ENCODE peak calls at places on chromosomes 11 and 22, in six cellular contexts. B is fibroblast of lung, D is lung, L is transverse colon, Z is IMR-90, A is cardiac fibroblast. I is an unnamed sample.

GRCh38 chr11:134513585-134514120 is 101.6 kb upstream of the B3GAT1 start:
- DNase-seq in B (no peak), D (no peak), L (no peak), Z (no peak), A (no peak), I (no peak)

GRCh38 chr11:89491141-89491690 is at the start of gene NOX4:
- DNase-seq in B (peak), D (no peak), L (no peak), Z (peak), A (peak), I (peak)

GRCh38 chr11:86676533-86677154 is 4.2 kb upstream of the ME3 start:
- DNase-seq in B (no peak), D (no peak), L (no peak), Z (no peak), A (no peak), I (no peak)

GRCh38 chr22:44192098-44192810 is 11.5 kb downstream of the PARVG start:
- DNase-seq in B (no peak), D (no peak), L (no peak), Z (no peak), A (no peak), I (no peak)

GRCh38 chr11:13120691-13121090 is 111.6 kb downstream of the RASSF10 start:
- DNase-seq in B (peak), D (no peak), L (no peak), Z (peak), A (peak), I (peak)

GRCh38 chr11:46290598-46291309 is 13.3 kb downstream of the CREB3L1 start:
- DNase-seq in B (peak), D (peak), L (peak), Z (peak), A (peak), I (peak)

GRCh38 chr22:36486619-36487384 is 5.4 kb upstream of the TXN2 start:
- DNase-seq in B (peak), D (peak), L (peak), Z (peak), A (peak), I (peak)

GRCh38 chr11:111846063-111846462 is 25.3 kb downstream of the ALG9 start:
- DNase-seq in B (peak), D (no peak), L (no peak), Z (peak), A (peak), I (peak)

GRCh38 chr22:20111689-20112622 is 3.9 kb upstream of the RANBP1 start:
- DNase-seq in B (no peak), D (no peak), L (no peak), Z (no peak), A (no peak), I (no peak)

GRCh38 chr22:25172153-25172552 is 27.5 kb upstream of the CRYBB3 start:
- DNase-seq in B (no peak), D (no peak), L (peak), Z (no peak), A (peak), I (no peak)

GRCh38 chr11:64321533-64321932 is 3.6 kb downstream of the PRDX5 start:
- DNase-seq in B (peak), D (peak), L (peak), Z (peak), A (no peak), I (no peak)

GRCh38 chr11:76776472-76776871 is 6.7 kb upstream of the TSKU start:
- DNase-seq in B (no peak), D (no peak), L (no peak), Z (no peak), A (no peak), I (no peak)

GRCh38 chr11:39684155-39684554 is 1775.3 kb downstream of the LRRC4C start:
- DNase-seq in B (no peak), D (no peak), L (no peak), Z (no peak), A (no peak), I (no peak)

GRCh38 chr22:44214187-44214586 is 33.5 kb downstream of the PARVG start:
- DNase-seq in B (no peak), D (no peak), L (no peak), Z (no peak), A (no peak), I (no peak)

GRCh38 chr11:27701262-27702105 is 1.2 kb upstream of the BDNF start:
- DNase-seq in B (peak), D (no peak), L (peak), Z (peak), A (peak), I (peak)

GRCh38 chr11:128610765-128611617 is 23.6 kb upstream of the ETS1 start:
- DNase-seq in B (no peak), D (no peak), L (peak), Z (no peak), A (no peak), I (no peak)

GRCh38 chr11:67665537-67666302 is 8.7 kb downstream of the ALDH3B2 start:
- DNase-seq in B (no peak), D (peak), L (peak), Z (no peak), A (no peak), I (no peak)

GRCh38 chr11:132453411-132453810 is 1078.9 kb downstream of the OPCML start:
- DNase-seq in B (peak), D (no peak), L (no peak), Z (no peak), A (no peak), I (no peak)

GRCh38 chr22:49951001-49951677 is 9.4 kb upstream of the PIM3 start:
- DNase-seq in B (no peak), D (peak), L (peak), Z (peak), A (no peak), I (no peak)

GRCh38 chr11:68282141-68282860 is 10.5 kb upstream of the C11orf24 start:
- DNase-seq in B (no peak), D (no peak), L (no peak), Z (no peak), A (no peak), I (no peak)

GRCh38 chr11:75858613-75859012 is 43.6 kb downstream of the UVRAG start:
- DNase-seq in B (peak), D (peak), L (no peak), Z (peak), A (peak), I (peak)

GRCh38 chr11:130561441-130561881 is 113.0 kb downstream of the ADAMTS15 start:
- DNase-seq in B (peak), D (no peak), L (no peak), Z (peak), A (peak), I (peak)

GRCh38 chr11:126352934-126353801 is 2.3 kb upstream of the ST3GAL4 start:
- DNase-seq in B (peak), D (no peak), L (no peak), Z (peak), A (no peak), I (peak)

GRCh38 chr11:85316967-85317366 is 310.2 kb downstream of the DLG2 start:
- DNase-seq in B (no peak), D (no peak), L (no peak), Z (no peak), A (no peak), I (no peak)

GRCh38 chr11:6203327-6203726 is 2.0 kb upstream of the C11orf42 start:
- DNase-seq in B (peak), D (no peak), L (no peak), Z (no peak), A (no peak), I (no peak)

GRCh38 chr11:123939317-123939716 is at the start of gene OR4D5:
- DNase-seq in B (no peak), D (no peak), L (no peak), Z (no peak), A (no peak), I (no peak)

GRCh38 chr11:7485854-7486425 is 634 bp downstream of the OLFML1 start:
- DNase-seq in B (no peak), D (no peak), L (no peak), Z (no peak), A (no peak), I (no peak)
- H3K4me3 ChIP-seq in B (peak), D (peak), L (peak), Z (no peak), A (no peak), I (peak)

DNA sequence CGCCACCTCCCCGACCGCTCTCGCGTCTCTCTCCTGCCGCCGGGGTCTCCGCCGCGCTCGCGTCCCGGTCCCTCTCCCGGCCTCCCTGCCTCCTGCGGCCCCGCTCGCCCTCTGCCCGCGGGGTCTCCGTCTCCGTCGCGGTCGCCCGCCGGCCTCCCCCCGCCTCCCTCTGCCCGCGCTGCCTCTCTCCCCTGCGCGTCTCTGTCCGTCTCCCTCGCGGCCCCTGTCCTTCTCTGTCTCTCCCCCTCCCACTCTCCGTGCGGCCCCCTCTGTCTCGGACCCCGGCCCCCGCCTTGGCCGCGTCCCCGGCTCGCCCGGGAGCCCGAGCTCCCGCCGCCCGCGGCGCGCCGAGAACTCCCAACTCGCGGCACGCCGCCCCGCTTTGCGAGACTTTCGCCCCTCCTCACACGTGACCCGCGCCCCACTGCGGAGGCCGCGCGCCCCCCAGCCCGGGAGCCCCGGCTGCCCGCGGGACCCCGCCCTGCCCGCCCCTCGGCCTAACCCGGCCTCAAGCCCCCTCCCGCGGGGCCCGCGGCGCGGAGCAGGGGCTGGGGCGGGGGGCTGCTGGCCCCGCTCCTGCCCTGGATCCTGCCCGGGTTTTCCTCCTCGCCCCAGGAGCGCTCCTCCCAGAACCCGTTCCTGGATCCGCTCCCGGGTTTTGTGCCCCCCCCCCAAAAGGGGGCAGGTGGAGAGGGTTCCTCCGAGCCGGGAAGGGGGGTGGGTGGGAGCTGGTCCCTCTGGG is 702 bp upstream of the KCNJ4 start:
- DNase-seq in B (peak), D (no peak), L (no peak), Z (peak), A (peak), I (peak)
- H3K4me3 ChIP-seq in B (no peak), D (no peak), L (peak), Z (peak), A (no peak), I (peak)

GRCh38 chr11:83278351-83278750 is 7.8 kb downstream of the CCDC90B start:
- DNase-seq in B (peak), D (no peak), L (no peak), Z (peak), A (no peak), I (no peak)

GRCh38 chr11:83275888-83276641 is 10.1 kb downstream of the CCDC90B start:
- DNase-seq in B (no peak), D (no peak), L (no peak), Z (no peak), A (no peak), I (no peak)

DNA sequence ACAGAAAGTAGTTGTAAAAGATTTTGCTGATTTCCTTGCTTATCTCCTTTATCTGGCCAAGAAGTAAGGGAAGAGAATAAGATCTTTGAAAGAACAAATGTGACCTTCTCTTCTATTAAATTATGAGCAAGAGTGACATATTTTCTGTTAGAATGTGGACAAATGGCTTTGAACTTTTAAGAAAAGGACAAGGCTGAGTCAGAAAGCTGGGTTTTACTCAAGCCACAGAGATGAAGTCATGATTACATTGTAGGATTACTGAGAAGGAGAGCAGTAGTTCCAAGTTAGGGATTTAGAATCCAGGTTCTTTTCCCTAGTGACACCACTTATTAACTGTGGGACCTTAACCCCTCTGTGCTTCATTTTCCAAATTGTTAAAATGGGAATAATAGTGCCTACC is 13.5 kb downstream of the CCDC90B start:
- DNase-seq in B (peak), D (no peak), L (no peak), Z (peak), A (peak), I (peak)
- H3K4me3 ChIP-seq in B (no peak), D (no peak), L (no peak), Z (no peak), A (no peak), I (no peak)

DNA sequence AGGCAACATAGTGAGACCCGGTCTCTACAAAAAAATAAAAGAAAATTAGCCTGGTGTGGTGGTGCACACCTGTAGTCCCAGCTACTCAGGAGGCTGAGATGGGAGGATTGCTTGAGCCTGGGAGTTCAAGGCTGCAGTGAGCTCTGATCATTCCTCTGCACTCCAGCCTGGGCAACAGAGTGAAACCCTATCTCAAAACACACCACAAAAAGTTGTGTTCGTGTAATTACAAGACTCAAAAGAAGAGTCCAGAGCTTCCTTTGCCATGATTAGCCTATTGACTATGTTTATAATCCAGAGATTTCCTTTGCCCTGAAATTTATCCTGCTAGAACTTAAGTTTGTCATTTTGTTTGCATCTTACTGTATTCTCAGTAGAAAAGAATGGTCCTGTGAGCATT is 21.0 kb downstream of the SGSM3 start:
- DNase-seq in B (no peak), D (no peak), L (no peak), Z (peak), A (no peak), I (no peak)
- H3K4me3 ChIP-seq in B (no peak), D (no peak), L (no peak), Z (no peak), A (no peak), I (no peak)

DNA sequence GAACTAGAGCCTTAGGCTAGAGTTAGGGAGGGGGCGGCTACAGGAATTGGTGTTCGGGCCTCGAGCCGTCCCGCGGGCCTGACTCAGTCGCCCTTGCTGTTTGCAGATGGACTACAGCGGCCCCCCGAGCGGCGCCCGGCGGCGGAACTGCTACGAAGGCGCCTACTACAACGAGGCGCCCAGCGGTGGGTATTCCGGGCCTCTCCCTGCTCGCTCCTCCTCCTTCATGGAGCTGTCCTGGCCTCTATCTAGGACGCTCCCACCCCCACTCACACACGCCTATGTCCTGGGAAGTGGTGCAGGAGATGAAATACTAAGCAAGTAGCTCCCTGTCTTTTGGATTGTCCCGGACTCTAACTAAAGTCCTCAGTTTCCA is 1.4 kb downstream of the MYOD1 start:
- DNase-seq in B (no peak), D (no peak), L (no peak), Z (no peak), A (no peak), I (no peak)
- H3K4me3 ChIP-seq in B (no peak), D (no peak), L (no peak), Z (no peak), A (no peak), I (no peak)

GRCh38 chr11:848380-848931 is 5.8 kb downstream of the TSPAN4 start:
- DNase-seq in B (no peak), D (no peak), L (peak), Z (no peak), A (peak), I (peak)

GRCh38 chr11:849951-850776 is 7.5 kb downstream of the TSPAN4 start:
- DNase-seq in B (no peak), D (no peak), L (no peak), Z (no peak), A (no peak), I (no peak)

GRCh38 chr11:848988-849824 is 6.6 kb downstream of the TSPAN4 start:
- DNase-seq in B (no peak), D (no peak), L (no peak), Z (no peak), A (no peak), I (no peak)

GRCh38 chr11:852762-853161 is 10.1 kb downstream of the TSPAN4 start:
- DNase-seq in B (no peak), D (no peak), L (no peak), Z (no peak), A (no peak), I (no peak)

GRCh38 chr11:850777-851762 is 8.4 kb downstream of the TSPAN4 start:
- DNase-seq in B (no peak), D (no peak), L (no peak), Z (no peak), A (no peak), I (no peak)
- H3K4me3 ChIP-seq in B (peak), D (no peak), L (no peak), Z (no peak), A (no peak), I (no peak)

I was measured in fibroblast of villous mesenchyme.